ENCODE peak calls at places on chromosomes 1 and 21, in five cellular contexts. K is breast epithelium, H is endothelial cell, U is body of pancreas, S is IMR-90. O is an unnamed sample.

GRCh38 chr1:41611932-41612450 is 127.5 kb upstream of the EDN2 start:
- DNase-seq in K (peak), H (no peak), U (no peak), S (no peak), O (no peak)

GRCh38 chr1:185670187-185670627 is 64.0 kb upstream of the HMCN1 start:
- DNase-seq in K (no peak), H (peak), U (peak), S (peak), O (no peak)

GRCh38 chr21:39676054-39676771 is 63.5 kb downstream of the B3GALT5 start:
- DNase-seq in K (peak), H (no peak), U (no peak), S (no peak), O (peak)

GRCh38 chr1:205840524-205840923 is 9.4 kb downstream of the PM20D1 start:
- DNase-seq in K (no peak), H (no peak), U (no peak), S (no peak), O (no peak)

GRCh38 chr1:23149110-23149509 is 19.5 kb downstream of the LUZP1 start:
- DNase-seq in K (no peak), H (no peak), U (no peak), S (no peak), O (no peak)

GRCh38 chr1:156963621-156964020 is 43.2 kb downstream of the LRRC71 start:
- DNase-seq in K (no peak), H (no peak), U (no peak), S (no peak), O (no peak)

GRCh38 chr1:243582321-243582720 is 267.7 kb downstream of the AKT3 start:
- DNase-seq in K (no peak), H (no peak), U (no peak), S (peak), O (no peak)

GRCh38 chr1:109248797-109249629 is at the start of gene CELSR2:
- DNase-seq in K (no peak), H (peak), U (peak), S (peak), O (peak)

GRCh38 chr1:20446796-20447195 is 39.2 kb downstream of the CAMK2N1 start:
- DNase-seq in K (no peak), H (no peak), U (no peak), S (peak), O (no peak)

GRCh38 chr1:22436948-22437347 is 14.7 kb upstream of the ZBTB40 start:
- DNase-seq in K (no peak), H (no peak), U (no peak), S (no peak), O (no peak)

GRCh38 chr1:150970818-150971582 is 3.6 kb downstream of the CERS2 start:
- DNase-seq in K (peak), H (no peak), U (peak), S (peak), O (no peak)

GRCh38 chr1:25702101-25702775 is 85.6 kb downstream of the MAN1C1 start:
- DNase-seq in K (no peak), H (no peak), U (no peak), S (peak), O (no peak)

GRCh38 chr1:221625026-221625425 is 116.9 kb downstream of the DUSP10 start:
- DNase-seq in K (no peak), H (no peak), U (no peak), S (no peak), O (no peak)

GRCh38 chr1:178438432-178438831 is 58.3 kb downstream of the CLEC20A start:
- DNase-seq in K (no peak), H (no peak), U (no peak), S (peak), O (no peak)

GRCh38 chr1:12172042-12172851 is 5.5 kb downstream of the TNFRSF1B start:
- DNase-seq in K (no peak), H (no peak), U (no peak), S (no peak), O (no peak)

GRCh38 chr1:16042096-16042495 is 1.5 kb upstream of the CLCNKB start:
- DNase-seq in K (no peak), H (no peak), U (no peak), S (no peak), O (no peak)
- TF ChIP-seq CTCF in K (no peak), H (no peak), U (no peak), S (no peak), O (no peak)

GRCh38 chr1:223405507-223405906 is 12.3 kb downstream of the CCDC185 start:
- DNase-seq in K (no peak), H (no peak), U (no peak), S (no peak), O (no peak)
- TF ChIP-seq CTCF in K (no peak), H (no peak), U (no peak), S (no peak), O (no peak)

DNA sequence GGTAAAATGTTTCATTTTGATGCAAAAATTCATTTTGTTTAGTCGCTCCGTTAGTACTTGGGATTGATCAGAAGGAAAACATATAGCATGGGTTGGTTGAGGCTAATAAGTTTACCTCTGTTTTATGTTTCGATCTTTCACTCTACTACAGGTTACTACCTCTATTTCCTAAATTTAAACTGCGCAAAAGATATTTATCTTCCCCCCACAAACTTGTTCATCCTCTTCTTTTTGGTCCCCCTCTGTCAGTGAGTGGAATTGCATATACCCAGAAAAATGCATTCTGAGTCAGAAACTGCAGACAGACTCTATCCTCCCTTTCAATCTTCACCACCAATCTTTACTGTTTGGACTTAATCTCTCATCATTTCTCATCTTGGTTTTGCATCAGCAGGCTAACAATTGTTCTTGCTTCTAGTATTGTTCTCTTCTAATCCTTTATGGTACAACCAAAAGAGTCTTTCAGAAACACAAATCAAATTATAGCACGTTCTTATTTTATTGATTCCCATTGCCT is 316.0 kb upstream of the ADGRL4 start:
- DNase-seq in K (no peak), H (no peak), U (no peak), S (peak), O (no peak)
- TF ChIP-seq CTCF in K (no peak), H (peak), U (no peak), S (peak), O (no peak)

GRCh38 chr21:26846036-26846931 is 1.1 kb upstream of the ADAMTS1 start:
- DNase-seq in K (peak), H (peak), U (peak), S (peak), O (no peak)
- TF ChIP-seq CTCF in K (no peak), H (peak), U (no peak), S (peak), O (no peak)

GRCh38 chr1:18582890-18583289 is 47.8 kb upstream of the PAX7 start:
- DNase-seq in K (no peak), H (no peak), U (no peak), S (no peak), O (no peak)

GRCh38 chr1:18580087-18580486 is 50.6 kb upstream of the PAX7 start:
- DNase-seq in K (no peak), H (no peak), U (no peak), S (no peak), O (no peak)

GRCh38 chr1:18580676-18581419 is 49.8 kb upstream of the PAX7 start:
- DNase-seq in K (no peak), H (no peak), U (no peak), S (no peak), O (no peak)

GRCh38 chr1:18583326-18583941 is 47.2 kb upstream of the PAX7 start:
- DNase-seq in K (no peak), H (no peak), U (peak), S (no peak), O (no peak)

DNA sequence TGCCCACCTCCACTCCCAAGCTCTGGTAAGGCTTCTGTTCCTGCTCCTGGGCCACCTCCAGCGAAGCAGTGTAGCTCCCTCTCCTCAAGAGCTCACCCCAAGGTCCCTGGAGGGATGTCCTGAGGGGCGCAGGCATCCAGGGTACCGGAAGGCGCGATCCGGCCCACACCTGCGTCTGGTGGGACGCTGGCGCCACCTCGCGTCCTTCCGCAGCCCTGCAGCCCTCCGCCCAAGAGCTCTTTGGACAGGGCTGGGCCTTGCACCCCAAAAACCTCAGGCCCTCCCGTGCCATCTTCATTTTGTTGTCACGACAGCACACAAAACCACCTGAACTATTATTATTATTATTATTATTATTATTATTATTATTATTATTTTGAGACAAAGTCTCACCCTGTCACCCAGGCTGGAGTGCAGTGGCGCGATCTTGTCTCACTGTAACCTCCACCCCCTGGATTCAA is 49.2 kb upstream of the PAX7 start:
- DNase-seq in K (no peak), H (peak), U (peak), S (no peak), O (peak)
- TF ChIP-seq CTCF in K (no peak), H (peak), U (peak), S (peak), O (peak)

GRCh38 chr1:6280761-6281451 is 20.0 kb upstream of the GPR153 start:
- DNase-seq in K (no peak), H (peak), U (no peak), S (no peak), O (no peak)
- TF ChIP-seq CTCF in K (no peak), H (peak), U (no peak), S (peak), O (no peak)

GRCh38 chr1:153667439-153667838 is 3.4 kb downstream of the ILF2 start:
- DNase-seq in K (no peak), H (no peak), U (no peak), S (no peak), O (no peak)

GRCh38 chr1:153669606-153670005 is 1.2 kb downstream of the ILF2 start:
- DNase-seq in K (no peak), H (no peak), U (no peak), S (no peak), O (no peak)

GRCh38 chr1:153670257-153670858 is 435 bp downstream of the ILF2 start:
- DNase-seq in K (no peak), H (no peak), U (no peak), S (no peak), O (no peak)

DNA sequence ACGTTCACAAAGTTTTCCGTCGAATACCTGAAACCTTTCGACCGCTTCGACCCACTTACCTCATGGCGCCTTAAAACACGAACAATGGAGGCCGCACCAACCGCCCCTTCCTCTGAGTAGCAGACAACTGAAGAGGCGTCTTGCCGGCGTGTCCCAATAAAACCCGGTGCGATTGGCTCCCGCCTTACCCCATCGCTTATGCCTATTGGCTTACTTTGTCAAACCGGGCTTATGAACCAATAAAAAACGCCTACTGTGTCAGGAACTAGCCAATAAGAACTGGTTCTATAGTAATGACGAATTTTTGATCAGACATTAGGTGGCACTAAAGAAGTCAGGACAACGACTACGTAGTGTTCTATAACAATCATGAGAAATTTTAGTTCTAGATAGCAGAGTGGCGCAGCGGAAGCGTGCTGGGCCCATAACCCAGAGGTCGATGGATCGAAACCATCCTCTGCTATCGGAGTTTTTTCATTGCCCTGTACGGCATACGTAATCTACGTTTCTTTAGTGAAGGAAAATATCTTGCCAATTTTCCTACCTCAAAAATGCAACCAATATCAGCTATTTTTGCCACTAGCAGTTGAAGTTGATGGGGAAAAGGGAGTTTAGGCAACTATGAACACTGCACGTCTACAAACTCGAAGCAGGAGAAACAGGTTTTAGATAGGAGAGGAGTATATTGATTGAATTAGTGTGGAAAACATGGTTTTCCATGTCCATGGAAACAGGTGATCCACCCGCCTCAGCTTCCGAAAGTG is at the start of gene ILF2:
- DNase-seq in K (peak), H (peak), U (peak), S (peak), O (peak)
- TF ChIP-seq CTCF in K (no peak), H (no peak), U (no peak), S (peak), O (peak)

DNA sequence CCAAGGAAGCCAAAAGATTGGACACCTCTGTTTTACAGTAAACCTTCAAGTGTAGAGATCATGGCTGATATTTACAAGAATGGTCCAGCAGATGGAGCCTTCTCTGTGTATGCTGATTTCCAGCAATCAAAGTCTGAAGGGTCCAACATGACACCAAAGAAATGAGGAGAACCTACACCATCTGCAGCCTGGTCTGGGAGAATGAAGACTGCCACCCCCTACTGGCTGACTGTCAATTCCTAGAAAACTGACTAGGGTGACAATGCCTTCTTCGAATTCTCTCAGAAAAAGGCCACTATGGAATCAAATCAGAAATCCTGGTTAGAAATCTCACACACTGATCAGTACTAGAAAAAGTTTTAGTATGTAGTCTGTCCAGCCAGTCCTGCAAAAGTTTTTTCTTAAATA is 83.3 kb downstream of the CDC42BPA start:
- DNase-seq in K (no peak), H (peak), U (peak), S (peak), O (peak)
- TF ChIP-seq CTCF in K (peak), H (peak), U (peak), S (peak), O (no peak)